ENCODE peak calls at places on chromosome 4, in eight cellular contexts. M is BJ; U is C1 segment of cervical spinal cord; S is hippocampal formation; K is NCI-H2171 treated with DMSO at 0.1 percent for 48 hours; C is uterus; G is stimulated activated CD4-positive, alpha-beta T cell treated with anti-CD3 and anti-CD28 coated beads, Interleukin-1b, Interleukin-23, amount 100 ng/mL, for 4 hours; Y is Right ventricle myocardium inferior. O is an unnamed sample.

GRCh38 chr4:77880784-77881183 is 18.2 kb downstream of the MRPL1 start:
- DNase-seq in G (no peak), S (no peak), M (no peak), K (no peak), Y (no peak), U (no peak), C (no peak), O (no peak)

GRCh38 chr4:123783936-123784335 is 387.3 kb downstream of the SPRY1 start:
- DNase-seq in M (peak; percentile 27), S (no peak), Y (no peak), C (no peak), K (no peak), G (no peak), U (no peak), O (no peak)

GRCh38 chr4:125582302-125582701 is 267.5 kb downstream of the FAT4 start:
- DNase-seq in M (no peak), G (no peak), U (no peak), Y (no peak), K (no peak), C (no peak), S (no peak), O (no peak)

GRCh38 chr4:168585168-168586091 is 88.6 kb downstream of the PALLD start:
- DNase-seq in G (no peak), S (peak; percentile 27), U (peak; percentile 8), M (no peak), C (peak; percentile 92), Y (peak; percentile 78), K (peak; percentile 11), O (peak; percentile 45)

GRCh38 chr4:82786004-82786400 is 12.6 kb downstream of the SCD5 start:
- DNase-seq in U (no peak), C (no peak), K (no peak), Y (no peak), S (no peak), G (no peak), M (no peak), O (no peak)

GRCh38 chr4:52234539-52235174 is 183.6 kb downstream of the SPATA18 start:
- DNase-seq in U (no peak), M (peak; percentile 1), G (no peak), K (peak; percentile 64), S (peak; percentile 59), C (peak; percentile 16), Y (no peak), O (peak; percentile 85)

GRCh38 chr4:82797048-82797590 is 1.5 kb downstream of the SCD5 start:
- DNase-seq in M (no peak), Y (no peak), S (no peak), C (no peak), G (no peak), K (peak; percentile 22), U (no peak), O (peak; percentile 54)

GRCh38 chr4:35982318-35982717 is 262.0 kb downstream of the ARAP2 start:
- DNase-seq in G (no peak), C (no peak), K (peak; percentile 26), S (no peak), M (no peak), U (no peak), Y (no peak), O (no peak)

GRCh38 chr4:166435449-166435848 is 562.4 kb downstream of the TLL1 start:
- DNase-seq in M (peak; percentile 40), U (no peak), S (no peak), G (no peak), K (no peak), Y (no peak), C (no peak), O (no peak)

GRCh38 chr4:169618286-169618685 is 2.1 kb upstream of the CLCN3 start:
- DNase-seq in G (no peak), M (no peak), U (no peak), K (no peak), S (no peak), Y (no peak), C (no peak), O (no peak)

GRCh38 chr4:15913631-15913970 is 24.9 kb downstream of the FGFBP1 start:
- DNase-seq in M (peak; percentile 74), U (no peak), S (no peak), C (no peak), K (no peak), Y (no peak), G (no peak), O (no peak)

GRCh38 chr4:168723569-168723968 is 226.7 kb downstream of the PALLD start:
- DNase-seq in M (no peak), C (no peak), G (no peak), K (no peak), S (no peak), Y (no peak), U (no peak), O (no peak)

GRCh38 chr4:182113774-182114173 is 129.4 kb upstream of the TENM3 start:
- DNase-seq in M (peak; percentile 15), U (no peak), K (no peak), G (no peak), S (no peak), Y (no peak), C (no peak), O (no peak)

GRCh38 chr4:135575041-135575440 is 1373.5 kb upstream of the PABPC4L start:
- DNase-seq in M (no peak), U (no peak), S (no peak), C (no peak), Y (no peak), K (no peak), G (no peak), O (no peak)

GRCh38 chr4:32117696-32118095 is 1397.5 kb downstream of the PCDH7 start:
- DNase-seq in K (no peak), G (no peak), Y (no peak), M (no peak), S (no peak), C (no peak), U (no peak), O (no peak)